ENCODE peak calls at places on chromosome 19, in four cellular contexts. K is amygdala, R is psoas muscle, U is transverse colon. F is an unnamed sample.
A peak's percentile ranks its signal among the peaks of the same experiment; 100 is the strongest.

GRCh38 chr19:43610493-43610892 is 1.4 kb upstream of the SRRM5 start:
- DNase-seq in U (no peak), R (no peak), K (no peak), F (no peak)

GRCh38 chr19:10478903-10479384 is 24.2 kb downstream of the KEAP1 start:
- DNase-seq in R (peak; percentile 95), K (peak; percentile 84), U (peak; percentile 89), F (peak; percentile 94)

GRCh38 chr19:41886761-41887710 is 4.1 kb downstream of the ARHGEF1 start:
- DNase-seq in K (no peak), R (no peak), U (peak; percentile 51), F (no peak)

GRCh38 chr19:17404621-17405249 is 695 bp downstream of the BST2 start:
- DNase-seq in K (no peak), R (no peak), U (no peak), F (no peak)

GRCh38 chr19:7869910-7870511 is 4.2 kb downstream of the PRR36 start:
- DNase-seq in R (peak; percentile 73), U (peak; percentile 63), K (no peak), F (peak; percentile 53)

GRCh38 chr19:38229585-38230073 is 5.6 kb upstream of the DPF1 start:
- DNase-seq in K (peak; percentile 87), U (peak; percentile 35), R (peak; percentile 69), F (peak; percentile 74)

GRCh38 chr19:39845621-39846175 is 481 bp downstream of the FBL start:
- DNase-seq in R (no peak), U (no peak), K (no peak), F (no peak)

GRCh38 chr19:48513289-48514122 is 1.9 kb upstream of the LMTK3 start:
- DNase-seq in K (peak; percentile 69), R (peak; percentile 75), U (peak; percentile 75), F (peak; percentile 62)

GRCh38 chr19:13299838-13300237 is 149.6 kb downstream of the IER2 start:
- DNase-seq in R (no peak), U (no peak), K (no peak), F (no peak)

GRCh38 chr19:30969586-30969985 is 379.6 kb downstream of the TSHZ3 start:
- DNase-seq in K (no peak), R (no peak), U (no peak), F (no peak)

GRCh38 chr19:53881482-53882390 is at the start of gene PRKCG:
- DNase-seq in R (peak; percentile 69), U (peak; percentile 71), K (peak; percentile 73), F (peak; percentile 36)

GRCh38 chr19:24166055-24166454 is 79.1 kb downstream of the ZNF254 start:
- DNase-seq in K (no peak), R (no peak), U (no peak), F (no peak)

GRCh38 chr19:4584670-4585460 is 25.4 kb upstream of the SEMA6B start:
- DNase-seq in U (no peak), K (no peak), R (no peak), F (no peak)

GRCh38 chr19:52626915-52627314 is 11.2 kb downstream of the ZNF83 start:
- DNase-seq in U (no peak), K (no peak), R (no peak), F (no peak)

GRCh38 chr19:30393729-30394480 is 21.7 kb downstream of the ZNF536 start:
- DNase-seq in R (no peak), U (no peak), K (no peak), F (no peak)

GRCh38 chr19:55640043-55640576 is 692 bp upstream of the ZNF580 start:
- DNase-seq in R (peak; percentile 89), U (peak; percentile 73), K (no peak), F (peak; percentile 78)

GRCh38 chr19:7940841-7941240 is 2.6 kb downstream of the TIMM44 start:
- DNase-seq in R (peak; percentile 40), K (no peak), U (no peak), F (no peak)

GRCh38 chr19:46134527-46134926 is 10.0 kb upstream of the IGFL3 start:
- DNase-seq in U (no peak), K (no peak), R (no peak), F (no peak)

GRCh38 chr19:28603453-28603852 is 609.5 kb downstream of the UQCRFS1 start:
- DNase-seq in K (no peak), U (no peak), R (no peak), F (no peak)

GRCh38 chr19:29964171-29964570 is 22.1 kb downstream of the URI1 start:
- DNase-seq in K (no peak), U (no peak), R (no peak), F (no peak)

GRCh38 chr19:6357995-6358394 is 3.3 kb upstream of the CLPP start:
- DNase-seq in R (peak; percentile 82), K (no peak), U (no peak), F (no peak)

GRCh38 chr19:45103200-45103624 is 10.2 kb downstream of the PPP1R37 start:
- DNase-seq in R (no peak), K (peak; percentile 77), U (no peak), F (no peak)

GRCh38 chr19:46487178-46487801 is 8.4 kb downstream of the PNMA8B start:
- DNase-seq in U (no peak), R (no peak), K (no peak), F (no peak)

GRCh38 chr19:40539070-40539469 is 37.6 kb upstream of the SHKBP1 start:
- DNase-seq in U (no peak), R (no peak), K (no peak), F (no peak)

GRCh38 chr19:7393459-7393858 is 44.7 kb downstream of the ARHGEF18 start:
- DNase-seq in U (no peak), R (no peak), K (no peak), F (no peak)

GRCh38 chr19:4303778-4304508 is 455 bp upstream of the FSD1 start:
- DNase-seq in K (no peak), U (peak; percentile 28), R (no peak), F (no peak)

GRCh38 chr19:49489601-49490167 is 2.3 kb downstream of the RPL13A start:
- DNase-seq in K (no peak), R (no peak), U (no peak), F (no peak)

GRCh38 chr19:45497791-45498190 is 452 bp upstream of the PPM1N start:
- DNase-seq in R (no peak), U (no peak), K (no peak), F (no peak)

GRCh38 chr19:4368128-4368820 is 24.9 kb downstream of the MPND start:
- DNase-seq in R (peak; percentile 71), K (no peak), U (no peak), F (no peak)

GRCh38 chr19:2840794-2841790 is at the start of gene ZNF555:
- DNase-seq in K (peak; percentile 98), U (peak; percentile 99), R (peak; percentile 100), F (peak; percentile 100)

GRCh38 chr19:46761418-46761831 is 15.2 kb upstream of the STRN4 start:
- DNase-seq in K (no peak), U (no peak), R (no peak), F (no peak)

GRCh38 chr19:51325161-51325979 is 13.9 kb downstream of the IGLON5 start:
- DNase-seq in U (no peak), R (no peak), K (no peak), F (no peak)

GRCh38 chr19:49884760-49885159 is 7.3 kb downstream of the TBC1D17 start:
- DNase-seq in R (no peak), K (no peak), U (no peak), F (no peak)